ENCODE peak calls at places on chromosomes 12 and 14, in nine cellular contexts. F is astrocyte, J is fibroblast of lung, A is GM23248, K is HCT116, D is PC-3, Z is H1, O is mammary epithelial cell, G is neural progenitor cell. S is an unnamed sample.

GRCh38 chr14:94460631-94461416 is 8.2 kb upstream of the SERPINA11 start:
- DNase-seq in F (no peak), J (no peak), A (no peak), K (no peak), D (no peak), Z (no peak), O (no peak), G (no peak), S (no peak)

GRCh38 chr12:87259405-87259804 is 769.8 kb downstream of the C12orf50 start:
- DNase-seq in F (no peak), J (no peak), A (no peak), K (no peak), D (peak; percentile 20), Z (no peak), O (peak; percentile 11), G (no peak), S (no peak)

GRCh38 chr12:124231980-124232653 is 62.8 kb upstream of the RFLNA start:
- DNase-seq in F (no peak), J (no peak), A (no peak), K (no peak), D (no peak), Z (no peak), O (no peak), G (no peak), S (no peak)

GRCh38 chr12:46380397-46380796 is 7.8 kb upstream of the SLC38A2 start:
- DNase-seq in F (no peak), J (no peak), A (peak; percentile 14), K (no peak), D (no peak), Z (no peak), O (no peak), G (no peak), S (no peak)

GRCh38 chr14:39374846-39375245 is 57.4 kb downstream of the FBXO33 start:
- DNase-seq in F (peak; percentile 62), J (peak; percentile 74), A (peak; percentile 84), K (no peak), D (peak; percentile 28), Z (no peak), O (peak; percentile 10), G (no peak), S (no peak)

GRCh38 chr14:105197274-105197673 is 16.2 kb upstream of the NUDT14 start:
- DNase-seq in F (peak; percentile 13), J (peak; percentile 25), A (peak; percentile 82), K (no peak), D (peak; percentile 78), Z (no peak), O (peak; percentile 31), G (peak; percentile 73), S (no peak)

GRCh38 chr12:112756918-112757317 is 34.6 kb upstream of the RPH3A start:
- DNase-seq in F (no peak), J (no peak), A (no peak), K (no peak), D (no peak), Z (no peak), O (no peak), G (no peak), S (no peak)

GRCh38 chr14:76726551-76726961 is 34.7 kb upstream of the VASH1 start:
- DNase-seq in F (no peak), J (no peak), A (no peak), K (no peak), D (no peak), Z (no peak), O (no peak), G (no peak), S (no peak)

GRCh38 chr12:3047961-3048360 is 29.2 kb upstream of the TSPAN9 start:
- DNase-seq in F (no peak), J (no peak), A (peak; percentile 3), K (no peak), D (no peak), Z (no peak), O (no peak), G (no peak), S (no peak)

GRCh38 chr12:70747445-70747844 is 110.2 kb upstream of the PTPRB start:
- DNase-seq in F (no peak), J (no peak), A (no peak), K (no peak), D (no peak), Z (no peak), O (no peak), G (no peak), S (no peak)

GRCh38 chr14:30440986-30441385 is 118.0 kb upstream of the G2E3 start:
- DNase-seq in F (no peak), J (no peak), A (peak; percentile 71), K (no peak), D (no peak), Z (no peak), O (no peak), G (no peak), S (no peak)

GRCh38 chr12:52871291-52871961 is 22.6 kb upstream of the KRT78 start:
- DNase-seq in F (peak; percentile 71), J (peak; percentile 79), A (peak; percentile 93), K (no peak), D (peak; percentile 91), Z (no peak), O (peak; percentile 98), G (no peak), S (no peak)

GRCh38 chr12:108316153-108316892 is 22.8 kb downstream of the CMKLR1 start:
- DNase-seq in F (no peak), J (no peak), A (no peak), K (no peak), D (no peak), Z (peak; percentile 46), O (no peak), G (peak; percentile 38), S (no peak)

DNA sequence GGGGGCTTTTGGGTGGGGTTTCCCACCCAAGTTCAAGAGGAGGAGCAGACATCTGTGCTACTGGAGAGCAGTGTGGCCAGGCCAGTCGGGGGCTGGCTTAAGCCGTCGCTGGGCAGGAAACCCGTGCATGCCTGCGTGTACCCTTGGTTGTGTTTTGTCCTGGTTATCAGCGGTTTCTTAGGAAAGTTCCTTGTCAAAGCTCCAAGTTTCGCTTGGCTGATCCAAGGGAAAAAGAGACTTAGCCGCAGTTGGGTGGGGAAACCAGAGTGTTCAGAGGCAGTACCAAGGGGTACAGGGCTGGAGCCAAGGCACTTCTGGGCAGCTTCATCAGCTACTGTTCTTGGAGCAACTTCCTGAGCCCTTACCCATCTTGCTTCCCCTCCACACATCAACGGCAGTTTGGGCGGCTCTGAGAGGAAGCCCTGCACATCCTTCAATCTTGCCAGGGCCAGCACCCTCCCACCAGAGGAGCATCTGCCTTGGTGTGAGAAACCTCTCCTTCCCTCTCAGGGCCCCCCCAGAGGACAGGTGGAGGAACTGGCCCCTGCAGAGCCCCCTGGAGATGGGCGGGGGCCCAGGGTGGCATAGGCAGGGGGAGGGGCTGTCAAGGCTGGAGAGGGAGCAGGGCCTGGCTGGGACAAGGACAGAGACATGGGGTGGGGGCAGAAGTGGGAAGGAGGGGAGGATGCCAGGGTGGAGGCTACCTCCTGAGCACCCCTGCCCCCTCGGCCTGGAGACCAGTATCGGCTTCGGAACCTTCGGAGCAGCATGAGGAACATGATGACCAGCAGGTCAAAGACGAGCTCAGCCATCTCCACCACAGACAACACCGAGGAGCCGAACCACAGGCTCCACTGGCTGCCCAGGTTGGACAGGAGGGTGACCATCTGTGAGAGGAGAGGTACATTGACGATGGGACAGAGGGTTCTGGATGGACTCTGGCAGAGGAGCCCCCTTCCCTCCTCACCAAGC is 5.8 kb upstream of the TNFRSF1A start:
- DNase-seq in F (peak; percentile 68), J (peak; percentile 71), A (peak; percentile 59), K (no peak), D (no peak), Z (no peak), O (no peak), G (no peak), S (no peak)
- H3K9ac ChIP-seq in F (no peak overlapping the region), J (no peak overlapping the region), A (no peak overlapping the region), K (no peak overlapping the region), D (no peak overlapping the region), Z (no peak overlapping the region), O (no peak overlapping the region), G (no peak overlapping the region), S (no peak overlapping the region)

DNA sequence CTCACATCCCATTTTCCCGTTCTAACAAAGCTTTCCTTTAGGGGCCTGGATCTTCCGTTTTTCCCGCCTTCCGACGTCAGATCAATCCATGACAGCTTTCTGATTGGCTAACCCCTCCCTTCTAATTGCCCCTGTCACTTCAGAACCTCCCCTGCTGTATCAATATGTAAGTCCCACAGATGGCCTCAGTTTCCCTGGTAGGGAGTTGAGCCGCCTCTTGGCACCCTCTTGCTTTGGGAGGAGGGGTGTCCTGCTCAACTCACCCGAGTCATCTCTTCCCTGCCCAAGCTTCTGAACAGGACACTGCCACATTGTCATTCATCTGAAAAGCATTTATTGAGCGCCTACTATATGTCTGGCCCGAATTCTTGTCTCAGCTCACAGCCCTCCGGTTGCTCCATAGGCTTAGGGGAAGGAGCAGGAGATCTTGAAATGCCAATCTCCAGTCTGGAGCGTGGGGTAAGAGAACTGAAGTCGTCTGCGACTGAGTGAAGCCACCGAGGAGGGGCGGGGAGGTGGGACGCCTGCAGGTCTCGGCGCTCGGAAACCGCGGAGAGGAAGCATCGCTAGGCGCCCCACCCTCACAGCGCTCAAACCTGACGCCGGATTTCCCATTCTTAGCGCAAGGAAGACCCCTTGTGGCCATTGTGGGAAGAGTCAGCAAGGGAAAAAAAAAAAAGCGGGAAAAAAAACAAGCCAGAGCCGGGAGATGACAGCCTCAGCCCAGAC is 28.0 kb upstream of the SMUG1 start:
- DNase-seq in F (peak; percentile 51), J (peak; percentile 69), A (peak; percentile 89), K (peak; percentile 86), D (peak; percentile 88), Z (no peak), O (peak; percentile 78), G (peak; percentile 94), S (peak; percentile 77)
- H3K4me3 ChIP-seq in F (peak overlapping the region; percentile 55), J (peak overlapping the region; percentile 54), A (peak overlapping the region; percentile 69), K (peak overlapping the region; percentile 46), D (peak overlapping the region; percentile 67), Z (peak overlapping the region; percentile 55), O (peak overlapping the region; percentile 7), G (peak overlapping the region; percentile 53), S (peak overlapping the region; percentile 74)

GRCh38 chr14:49449749-49450148 is 136.4 kb downstream of the RPS29 start:
- DNase-seq in F (no peak), J (no peak), A (no peak), K (no peak), D (no peak), Z (no peak), O (no peak), G (no peak), S (no peak)

GRCh38 chr14:49447725-49448124 is 138.5 kb downstream of the RPS29 start:
- DNase-seq in F (no peak), J (no peak), A (no peak), K (no peak), D (no peak), Z (no peak), O (no peak), G (no peak), S (no peak)

DNA sequence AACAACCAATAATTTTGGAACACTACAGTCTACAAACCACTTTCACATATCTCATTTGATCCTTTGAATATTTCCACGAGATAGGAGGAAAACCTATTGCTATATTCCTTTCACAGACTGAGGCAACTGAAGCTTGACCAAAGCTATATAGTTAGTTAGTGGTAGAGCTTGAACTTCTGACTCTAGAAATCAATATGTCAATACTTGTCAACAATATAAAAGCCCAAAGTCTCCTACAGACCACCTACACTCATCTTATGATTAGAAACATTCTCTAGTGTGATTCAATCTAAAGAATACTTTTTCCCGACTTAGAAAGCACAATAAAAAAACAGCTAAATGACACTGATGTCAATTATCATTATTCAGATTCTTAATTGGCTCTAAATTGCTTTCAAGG is 139.4 kb downstream of the RPS29 start:
- DNase-seq in F (no peak), J (no peak), A (no peak), K (no peak), D (no peak), Z (no peak), O (no peak), G (no peak), S (no peak)
- TF ChIP-seq EZH2 in F (no peak), J (no peak), A (no peak), K (no peak), D (no peak), Z (no peak), O (no peak), G (no peak), S (no peak)

GRCh38 chr12:119988788-119989618 is at the start of gene BICDL1:
- DNase-seq in F (peak; percentile 11), J (peak; percentile 40), A (peak; percentile 67), K (peak; percentile 93), D (peak; percentile 96), Z (peak; percentile 93), O (peak; percentile 98), G (peak; percentile 99), S (no peak)
- H3K9ac ChIP-seq in F (no peak within 1 kb of the TSS), J (no peak within 1 kb of the TSS), A (no peak within 1 kb of the TSS), K (peak within 1 kb of the TSS; percentile 48), D (no peak within 1 kb of the TSS), Z (no peak within 1 kb of the TSS), O (no peak within 1 kb of the TSS), G (no peak within 1 kb of the TSS), S (no peak within 1 kb of the TSS)